ENCODE peak calls at places on chromosome 20, in four cellular contexts. P is MM.1S, O is lower lobe of right lung, F is heart left ventricle. E is an unnamed sample.
A peak's percentile ranks its signal among the peaks of the same experiment; 100 is the strongest.

GRCh38 chr20:57948177-57948955 is 238.6 kb upstream of the PMEPA1 start:
- DNase-seq in P (no peak), O (no peak), F (no peak), E (no peak)

GRCh38 chr20:59025086-59025485 is 5.9 kb downstream of the TUBB1 start:
- DNase-seq in P (no peak), O (no peak), F (no peak), E (no peak)

GRCh38 chr20:1338801-1339200 is 9.9 kb upstream of the SDCBP2 start:
- DNase-seq in P (no peak), O (no peak), F (no peak), E (no peak)

GRCh38 chr20:33914871-33915270 is 78.8 kb upstream of the RALY start:
- DNase-seq in P (peak; percentile 91), O (no peak), F (no peak), E (peak; percentile 55)

GRCh38 chr20:1122388-1123315 is 4.2 kb downstream of the PSMF1 start:
- DNase-seq in P (no peak), O (peak; percentile 63), F (no peak), E (peak; percentile 14)

GRCh38 chr20:21808863-21809664 is 103.6 kb downstream of the PAX1 start:
- DNase-seq in P (peak; percentile 43), O (peak; percentile 70), F (peak; percentile 76), E (peak; percentile 50)

GRCh38 chr20:40908311-40908710 is 120.3 kb upstream of the TOP1 start:
- DNase-seq in P (no peak), O (no peak), F (no peak), E (no peak)

GRCh38 chr20:32387262-32387661 is 29.1 kb downstream of the ASXL1 start:
- DNase-seq in P (no peak), O (no peak), F (no peak), E (peak; percentile 29)

GRCh38 chr20:5621305-5621704 is 128.9 kb upstream of the SHLD1 start:
- DNase-seq in P (no peak), O (no peak), F (no peak), E (no peak)

GRCh38 chr20:52410182-52410647 is 218.6 kb upstream of the ZFP64 start:
- DNase-seq in P (no peak), O (peak; percentile 49), F (no peak), E (no peak)

GRCh38 chr20:63689046-63690000 is 7.1 kb upstream of the TNFRSF6B start:
- DNase-seq in P (no peak), O (no peak), F (peak; percentile 55), E (no peak)

GRCh38 chr20:10466325-10466724 is 31.2 kb downstream of the SLX4IP start:
- DNase-seq in P (no peak), O (no peak), F (no peak), E (no peak)

DNA sequence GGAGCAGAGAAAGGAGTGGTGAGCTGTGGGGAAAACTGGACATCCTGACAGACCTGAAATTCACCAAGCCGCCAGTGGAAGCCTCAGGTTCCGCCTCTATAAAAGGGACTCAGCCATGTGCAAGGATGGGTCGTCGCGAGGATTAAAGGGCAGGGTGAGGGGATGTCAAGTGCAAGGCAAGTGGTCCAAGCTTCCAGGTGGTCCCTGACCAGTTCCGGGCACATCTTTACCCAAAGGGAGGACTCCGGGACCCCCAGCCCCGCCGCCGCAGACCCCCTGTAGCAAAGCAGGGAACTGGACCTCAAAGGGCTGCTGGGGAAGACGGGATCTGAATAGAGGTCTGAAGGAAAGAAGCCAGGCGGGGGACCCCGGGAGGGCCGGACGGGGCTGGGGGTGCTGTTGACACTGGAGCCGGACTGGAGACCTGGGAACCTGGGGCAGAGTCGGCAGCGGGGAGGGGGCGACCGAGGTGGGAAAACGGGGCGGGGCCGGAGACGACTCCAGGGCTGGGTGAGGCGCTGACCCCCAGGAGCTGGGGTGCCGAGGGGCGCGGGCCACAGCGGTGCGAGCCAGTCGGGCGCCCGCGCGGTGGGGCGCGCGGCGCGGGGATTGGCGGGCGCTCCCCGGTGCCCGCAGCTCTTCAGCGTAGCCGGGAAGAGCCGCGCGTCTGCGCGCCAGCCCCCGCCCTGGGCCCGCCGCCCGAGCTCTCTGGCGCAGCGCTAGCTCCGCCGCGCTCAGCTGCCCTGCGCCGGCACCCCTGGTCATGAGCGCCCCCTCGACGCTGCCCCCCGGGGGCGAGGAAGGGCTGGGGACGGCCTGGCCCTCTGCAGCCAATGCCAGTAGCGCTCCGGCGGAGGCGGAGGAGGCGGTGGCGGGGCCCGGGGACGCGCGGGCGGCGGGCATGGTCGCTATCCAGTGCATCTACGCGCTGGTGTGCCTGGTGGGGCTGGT is at the start of gene SSTR4:
- DNase-seq in P (no peak), O (no peak), F (no peak), E (no peak)
- H3K4me3 ChIP-seq in P (no peak within 1 kb of the TSS), O (peak within 1 kb of the TSS; percentile 17), F (peak within 1 kb of the TSS; percentile 25), E (no peak within 1 kb of the TSS)

GRCh38 chr20:37808752-37809070 is 94.2 kb upstream of the VSTM2L start:
- DNase-seq in P (no peak), O (no peak), F (no peak), E (no peak)

GRCh38 chr20:37804584-37805566 is 98.1 kb upstream of the VSTM2L start:
- DNase-seq in P (no peak), O (no peak), F (no peak), E (peak; percentile 87)

GRCh38 chr20:37807901-37808751 is 94.8 kb upstream of the VSTM2L start:
- DNase-seq in P (no peak), O (no peak), F (no peak), E (no peak)

GRCh38 chr20:37807491-37807890 is 95.4 kb upstream of the VSTM2L start:
- DNase-seq in P (no peak), O (no peak), F (no peak), E (no peak)

GRCh38 chr20:37810027-37810426 is 92.9 kb upstream of the VSTM2L start:
- DNase-seq in P (no peak), O (no peak), F (no peak), E (no peak)
- TF ChIP-seq CTCF in P (no peak), O (no peak), F (no peak), E (no peak)

GRCh38 chr20:48620486-48621255 is 207.1 kb downstream of the PREX1 start:
- DNase-seq in P (peak; percentile 82), O (peak; percentile 89), F (peak; percentile 91), E (peak; percentile 79)
- H3K4me3 ChIP-seq in P (peak overlapping the region; percentile 51), O (peak overlapping the region; percentile 22), F (no peak overlapping the region), E (no peak overlapping the region)

DNA sequence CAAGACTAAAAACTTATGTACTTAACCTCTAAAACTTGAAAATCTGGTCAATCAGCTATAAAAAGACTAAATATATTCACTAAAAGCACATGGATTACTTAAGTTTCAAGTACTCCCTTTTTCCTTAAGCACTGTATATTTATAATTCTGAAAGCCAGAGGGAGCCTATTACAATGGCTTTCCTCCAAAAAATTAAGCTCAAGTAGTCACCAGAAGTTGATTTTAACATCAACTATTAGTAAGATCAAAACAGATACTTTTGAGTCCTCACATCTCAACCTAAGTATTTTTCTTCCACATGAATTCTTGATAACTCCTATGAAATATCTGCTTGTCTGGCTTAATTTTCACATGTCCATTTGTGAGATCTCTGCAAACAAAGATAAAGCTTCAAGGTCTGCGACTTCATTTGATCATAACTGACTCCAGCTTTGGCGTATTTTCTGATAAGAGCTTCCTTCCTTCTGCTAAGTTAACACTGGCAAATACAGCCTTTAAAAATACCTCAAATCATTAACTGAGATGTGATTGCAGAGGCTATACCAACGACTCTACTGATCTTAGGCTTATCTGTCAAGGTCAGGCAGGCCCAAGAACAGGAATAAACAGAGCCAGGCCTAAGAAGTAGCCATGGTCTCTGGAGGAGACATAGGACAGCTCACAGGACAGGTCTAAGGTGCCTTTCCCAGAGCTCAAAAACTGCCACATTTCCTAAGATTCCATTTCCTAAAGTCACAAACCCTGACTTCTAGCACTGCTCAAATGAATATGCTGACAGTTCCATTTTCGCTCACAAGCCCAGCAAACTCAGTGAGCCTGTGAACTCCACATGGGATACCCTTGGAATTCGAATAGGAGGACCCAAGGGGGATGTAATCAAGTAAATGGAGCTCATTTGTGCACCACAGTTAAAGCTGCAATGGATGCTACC is 10.0 kb downstream of the SNX5 start:
- DNase-seq in P (no peak), O (no peak), F (no peak), E (peak; percentile 26)
- TF ChIP-seq CTCF in P (no peak), O (peak; percentile 16), F (no peak), E (no peak)

DNA sequence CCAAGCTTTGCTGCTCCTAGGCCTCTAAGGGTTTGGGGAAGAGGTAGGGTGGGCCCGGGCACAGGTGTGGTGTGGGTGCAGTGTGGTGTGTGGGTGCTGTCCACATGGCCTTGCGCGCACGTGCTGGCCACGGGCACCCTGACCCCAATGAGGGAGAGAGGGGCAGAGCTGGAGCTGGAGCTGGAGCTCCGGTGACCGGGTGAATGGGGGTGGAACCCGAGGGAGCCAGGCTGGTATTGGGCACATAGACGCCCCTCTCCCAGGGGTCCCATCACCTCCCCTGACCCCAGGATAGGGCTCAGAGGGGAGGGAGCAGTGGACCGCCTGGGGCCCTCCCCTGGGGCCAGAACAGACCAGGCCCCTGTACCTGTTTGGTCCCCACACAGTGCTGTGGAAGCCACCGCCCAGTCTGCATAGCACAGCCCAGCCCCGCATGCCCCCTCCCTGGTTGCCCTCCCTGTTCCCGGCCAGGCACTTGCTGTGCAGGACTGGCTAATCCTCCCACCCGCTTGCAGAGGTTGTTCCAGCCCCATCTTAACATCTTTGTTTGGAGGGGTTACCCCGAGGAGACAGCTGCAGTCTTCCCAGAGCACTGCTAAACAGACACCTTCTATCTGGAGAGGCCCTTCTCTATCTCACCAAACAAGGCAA is 984 bp downstream of the ADAM33 start:
- DNase-seq in P (no peak), O (no peak), F (no peak), E (no peak)
- H3K4me3 ChIP-seq in P (no peak overlapping the region), O (peak overlapping the region; percentile 51), F (peak overlapping the region; percentile 54), E (no peak overlapping the region)

DNA sequence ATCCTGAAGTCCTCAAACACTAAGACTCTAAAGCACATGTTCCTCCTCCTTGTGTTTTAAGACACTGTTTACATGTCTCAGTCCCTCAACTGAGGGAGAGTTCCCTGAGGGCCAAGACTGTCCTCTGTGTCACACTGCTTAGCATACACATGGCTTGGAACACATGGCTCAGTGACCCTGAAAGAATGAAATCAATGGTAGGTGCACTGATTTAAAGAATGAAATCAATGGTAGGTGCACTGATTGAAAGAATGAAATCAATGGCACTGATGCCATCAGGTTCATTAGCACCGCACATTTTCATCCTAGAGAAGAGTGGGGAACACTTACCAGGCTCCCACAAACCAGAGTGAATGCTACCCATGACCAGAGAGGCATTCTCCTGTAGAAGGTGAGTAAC is 9.8 kb downstream of the TOMM34 start:
- DNase-seq in P (no peak), O (no peak), F (no peak), E (no peak)
- TF ChIP-seq CTCF in P (no peak), O (no peak), F (no peak), E (no peak)

GRCh38 chr20:44354979-44355502 is 458 bp upstream of the HNF4A start:
- DNase-seq in P (no peak), O (no peak), F (no peak), E (no peak)
- H3K4me3 ChIP-seq in P (no peak overlapping the region), O (no peak overlapping the region), F (no peak overlapping the region), E (no peak overlapping the region)

DNA sequence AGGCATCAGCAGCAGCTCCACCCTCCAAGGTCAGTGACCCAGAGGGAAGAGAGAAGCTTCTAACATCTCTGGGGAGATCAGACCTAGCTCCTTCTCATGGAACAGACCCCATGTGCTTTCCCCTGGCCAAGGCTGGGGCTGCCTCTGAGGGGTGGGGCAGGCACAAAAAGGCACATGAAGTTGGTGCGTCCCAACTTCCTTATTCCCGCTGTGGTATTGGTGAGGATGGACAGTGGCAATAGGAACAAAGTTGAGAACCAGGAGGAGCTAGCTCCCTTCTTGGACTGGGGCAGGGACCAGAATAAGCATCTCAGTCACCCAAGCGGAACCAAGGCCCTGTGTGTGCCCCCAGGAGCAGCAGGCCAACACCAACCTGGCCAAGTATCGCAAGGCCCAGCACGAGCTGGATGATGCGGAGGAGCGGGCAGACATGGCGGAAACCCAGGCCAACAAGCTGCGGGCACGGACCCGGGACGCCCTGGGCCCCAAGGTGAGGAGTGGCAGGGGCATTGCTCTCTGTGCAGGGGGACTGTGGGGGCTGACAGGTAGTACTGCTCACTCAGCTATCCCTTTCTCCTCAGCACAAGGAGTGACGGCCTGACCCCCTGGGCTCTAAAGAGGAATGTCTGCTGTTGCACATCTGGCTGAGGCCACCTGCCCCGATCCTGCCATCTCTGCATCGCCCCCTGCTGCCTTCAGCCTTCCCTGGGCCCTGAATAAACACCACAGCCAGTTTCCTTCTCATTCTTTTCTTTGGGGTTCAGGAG is 46.1 kb downstream of the MYH7B start:
- DNase-seq in P (no peak), O (peak; percentile 25), F (peak; percentile 53), E (no peak)
- TF ChIP-seq CTCF in P (peak; percentile 21), O (no peak), F (no peak), E (peak; percentile 10)

E was measured in GM12865.